ENCODE peak calls at places on chromosomes 5 and 9, in eight cellular contexts. T, M, U, F, L, N, G and O are unnamed samples.

GRCh38 chr5:34751807-34752736 is 86.9 kb upstream of the TTC23L start:
- DNase-seq in T (no peak), M (no peak), U (no peak), F (no peak), L (peak), N (no peak), G (no peak), O (peak)

GRCh38 chr9:35731415-35732184 is 395 bp downstream of the TLN1 start:
- DNase-seq in T (no peak), M (no peak), U (no peak), F (no peak), L (no peak), N (peak), G (no peak), O (no peak)

GRCh38 chr9:99635032-99635431 is 186.7 kb upstream of the NR4A3 start:
- DNase-seq in T (no peak), M (no peak), U (no peak), F (no peak), L (no peak), N (no peak), G (no peak), O (no peak)

GRCh38 chr9:71384343-71384742 is 262.9 kb upstream of the TRPM3 start:
- DNase-seq in T (no peak), M (no peak), U (no peak), F (no peak), L (no peak), N (no peak), G (no peak), O (no peak)

GRCh38 chr5:5135957-5136676 is 4.0 kb upstream of the ADAMTS16 start:
- DNase-seq in T (no peak), M (no peak), U (no peak), F (no peak), L (no peak), N (no peak), G (no peak), O (no peak)

GRCh38 chr5:172288465-172288864 is 4.9 kb upstream of the UBTD2 start:
- DNase-seq in T (no peak), M (no peak), U (no peak), F (no peak), L (no peak), N (no peak), G (no peak), O (no peak)

GRCh38 chr5:172166030-172166429 is 22.0 kb downstream of the STK10 start:
- DNase-seq in T (no peak), M (no peak), U (no peak), F (no peak), L (no peak), N (no peak), G (no peak), O (no peak)

GRCh38 chr9:6224393-6225154 is 9.0 kb downstream of the IL33 start:
- DNase-seq in T (no peak), M (no peak), U (no peak), F (no peak), L (no peak), N (no peak), G (no peak), O (peak)

GRCh38 chr9:114178756-114179450 is 23.6 kb downstream of the COL27A1 start:
- DNase-seq in T (no peak), M (no peak), U (no peak), F (no peak), L (no peak), N (no peak), G (no peak), O (no peak)

GRCh38 chr9:124214596-124215550 is 42.9 kb upstream of the NEK6 start:
- DNase-seq in T (no peak), M (no peak), U (no peak), F (no peak), L (no peak), N (no peak), G (no peak), O (no peak)

GRCh38 chr5:74763504-74763903 is 3.4 kb downstream of the GFM2 start:
- DNase-seq in T (no peak), M (no peak), U (no peak), F (no peak), L (no peak), N (no peak), G (no peak), O (peak)

GRCh38 chr9:137300607-137301085 is 1.4 kb downstream of the NRARP start:
- DNase-seq in T (no peak), M (no peak), U (no peak), F (no peak), L (peak), N (peak), G (no peak), O (peak)

GRCh38 chr5:15203376-15203775 is 296.6 kb upstream of the FBXL7 start:
- DNase-seq in T (no peak), M (no peak), U (peak), F (no peak), L (peak), N (no peak), G (no peak), O (peak)

GRCh38 chr5:87252283-87252605 is 15.4 kb upstream of the RASA1 start:
- DNase-seq in T (no peak), M (no peak), U (no peak), F (no peak), L (no peak), N (no peak), G (no peak), O (no peak)

GRCh38 chr9:6869081-6869948 is 111.5 kb downstream of the KDM4C start:
- DNase-seq in T (no peak), M (no peak), U (no peak), F (no peak), L (peak), N (no peak), G (no peak), O (no peak)

GRCh38 chr5:42949348-42950090 is 90.6 kb downstream of the ANXA2R start:
- DNase-seq in T (no peak), M (peak), U (peak), F (no peak), L (peak), N (no peak), G (no peak), O (peak)

GRCh38 chr9:95127249-95128176 is 190.0 kb downstream of the FANCC start:
- DNase-seq in T (peak), M (peak), U (no peak), F (peak), L (peak), N (peak), G (peak), O (peak)

GRCh38 chr5:26388946-26389345 is 649.4 kb downstream of the CDH9 start:
- DNase-seq in T (peak), M (no peak), U (peak), F (no peak), L (no peak), N (no peak), G (peak), O (no peak)

GRCh38 chr9:31210982-31211570 is 1173.4 kb upstream of the ACO1 start:
- DNase-seq in T (no peak), M (no peak), U (no peak), F (no peak), L (peak), N (no peak), G (no peak), O (no peak)

GRCh38 chr9:129587487-129588262 is 33.2 kb downstream of the C9orf50 start:
- DNase-seq in T (no peak), M (no peak), U (no peak), F (no peak), L (no peak), N (no peak), G (no peak), O (no peak)

GRCh38 chr9:131433302-131433854 is 39.5 kb downstream of the PRRC2B start:
- DNase-seq in T (no peak), M (no peak), U (no peak), F (no peak), L (no peak), N (no peak), G (no peak), O (no peak)

GRCh38 chr9:124134526-124134925 is 123.0 kb downstream of the LHX2 start:
- DNase-seq in T (no peak), M (no peak), U (no peak), F (no peak), L (no peak), N (no peak), G (no peak), O (no peak)

GRCh38 chr5:83864652-83865051 is 144.0 kb upstream of the HAPLN1 start:
- DNase-seq in T (no peak), M (no peak), U (no peak), F (no peak), L (no peak), N (no peak), G (no peak), O (no peak)

GRCh38 chr9:116594552-116594951 is 92.6 kb upstream of the TRIM32 start:
- DNase-seq in T (no peak), M (no peak), U (peak), F (no peak), L (peak), N (peak), G (no peak), O (peak)

GRCh38 chr9:99859395-99859980 is 37.8 kb downstream of the NR4A3 start:
- DNase-seq in T (no peak), M (no peak), U (no peak), F (no peak), L (peak), N (no peak), G (no peak), O (peak)

GRCh38 chr9:105694848-105695581 is 674 bp downstream of the TMEM38B start:
- DNase-seq in T (peak), M (peak), U (peak), F (peak), L (peak), N (peak), G (peak), O (peak)

GRCh38 chr9:4147476-4148214 is 152.2 kb downstream of the GLIS3 start:
- DNase-seq in T (no peak), M (no peak), U (no peak), F (no peak), L (no peak), N (no peak), G (no peak), O (no peak)

GRCh38 chr9:113649855-113650206 is 186.3 kb downstream of the RGS3 start:
- DNase-seq in T (no peak), M (no peak), U (no peak), F (no peak), L (no peak), N (no peak), G (no peak), O (no peak)

GRCh38 chr5:61625682-61626620 is 293.9 kb downstream of the ZSWIM6 start:
- DNase-seq in T (no peak), M (peak), U (no peak), F (peak), L (peak), N (no peak), G (no peak), O (peak)